ENCODE peak calls at places on chromosomes 3 and 15, in five cellular contexts. E is transverse colon, U is AG09309, B is neural crest cell, Q is RKO. X is an unnamed sample.

GRCh38 chr3:32009957-32010356 is 28.4 kb downstream of the ZNF860 start:
- DNase-seq in E (no peak), U (no peak), B (no peak), Q (no peak), X (no peak)

GRCh38 chr3:125306620-125307019 is 68.5 kb downstream of the ZNF148 start:
- DNase-seq in E (no peak), U (no peak), B (no peak), Q (no peak), X (no peak)

GRCh38 chr15:74773731-74774252 is 8.1 kb upstream of the CSK start:
- DNase-seq in E (peak; percentile 33), U (no peak), B (no peak), Q (no peak), X (no peak)

GRCh38 chr15:35023794-35024193 is 35.7 kb upstream of the ZNF770 start:
- DNase-seq in E (no peak), U (no peak), B (no peak), Q (no peak), X (no peak)

GRCh38 chr15:52464478-52464877 is 64.2 kb downstream of the MYO5A start:
- DNase-seq in E (no peak), U (no peak), B (no peak), Q (peak; percentile 9), X (no peak)

GRCh38 chr3:53485675-53486365 is 8.6 kb upstream of the CACNA1D start:
- DNase-seq in E (peak; percentile 20), U (no peak), B (no peak), Q (no peak), X (no peak)

GRCh38 chr15:83243634-83244033 is 36.0 kb upstream of the HDGFL3 start:
- DNase-seq in E (no peak), U (no peak), B (no peak), Q (no peak), X (no peak)

GRCh38 chr3:34419801-34420200 is 621.4 kb downstream of the PDCD6IP start:
- DNase-seq in E (no peak), U (no peak), B (peak; percentile 20), Q (peak; percentile 55), X (no peak)

GRCh38 chr15:99613887-99614642 is 48.3 kb downstream of the MEF2A start:
- DNase-seq in E (peak; percentile 40), U (peak; percentile 34), B (no peak), Q (no peak), X (no peak)

X was measured in testis.